ENCODE peak calls at places on chromosome 7, in ten cellular contexts. X is AG09319, D is NCI-H1105, M is heart left ventricle, A is T-helper 2 cell, S is brain microvascular endothelial cell, Q is left lobe of liver, I is GM18507, U is aorta, K is HCT116. O is an unnamed sample.

GRCh38 chr7:157483971-157484410 is 147.2 kb downstream of the DNAJB6 start:
- DNase-seq in Q (peak), D (no peak), M (no peak), S (no peak), K (no peak), U (peak), I (no peak), A (no peak), X (no peak), O (no peak)

GRCh38 chr7:100585511-100586265 is at the start of gene LRCH4:
- DNase-seq in Q (peak), U (no peak), X (no peak), D (peak), M (peak), I (peak), A (no peak), K (no peak), S (peak), O (peak)

GRCh38 chr7:58086461-58086860 is 636.5 kb downstream of the ZNF716 start:
- DNase-seq in I (no peak), Q (no peak), K (no peak), S (no peak), U (peak), A (no peak), M (no peak), D (no peak), X (no peak), O (no peak)

GRCh38 chr7:152756126-152756525 is 3.4 kb upstream of the ACTR3B start:
- DNase-seq in D (no peak), K (no peak), S (no peak), Q (no peak), A (no peak), X (no peak), I (no peak), U (no peak), M (no peak), O (no peak)

GRCh38 chr7:48182736-48183369 is 11.6 kb downstream of the ABCA13 start:
- DNase-seq in X (no peak), U (no peak), A (no peak), Q (no peak), K (no peak), M (no peak), D (no peak), I (no peak), S (peak), O (no peak)

GRCh38 chr7:1336509-1336908 is 103.8 kb downstream of the UNCX start:
- DNase-seq in M (no peak), Q (no peak), A (no peak), D (no peak), X (no peak), K (no peak), I (no peak), U (no peak), S (no peak), O (no peak)

GRCh38 chr7:121138262-121138933 is 149.9 kb downstream of the CPED1 start:
- DNase-seq in A (no peak), Q (no peak), S (no peak), M (no peak), K (no peak), I (peak), D (peak), X (no peak), U (no peak), O (no peak)

GRCh38 chr7:36079446-36080025 is 73.5 kb upstream of the EEPD1 start:
- DNase-seq in U (no peak), K (no peak), Q (no peak), A (no peak), S (peak), I (no peak), M (no peak), D (no peak), X (no peak), O (no peak)

GRCh38 chr7:44764665-44765578 is 16.3 kb downstream of the ZMIZ2 start:
- DNase-seq in U (no peak), A (no peak), D (no peak), X (no peak), M (no peak), S (no peak), Q (peak), K (no peak), I (no peak), O (no peak)

GRCh38 chr7:116630932-116631449 is 41.0 kb upstream of the MET start:
- DNase-seq in D (no peak), S (peak), K (peak), U (peak), M (peak), I (no peak), Q (peak), X (no peak), A (no peak), O (no peak)

GRCh38 chr7:4136501-4137110 is 545.5 kb upstream of the FOXK1 start:
- DNase-seq in U (peak), S (no peak), D (no peak), K (no peak), Q (no peak), M (no peak), X (no peak), I (no peak), A (no peak), O (no peak)

GRCh38 chr7:113394856-113395255 is 276.5 kb upstream of the SMIM30 start:
- DNase-seq in X (no peak), K (no peak), U (no peak), A (no peak), M (no peak), I (no peak), S (peak), Q (no peak), D (no peak), O (no peak)

GRCh38 chr7:90727412-90727811 is 131.3 kb downstream of the CDK14 start:
- DNase-seq in S (no peak), Q (no peak), M (no peak), D (no peak), A (no peak), U (no peak), X (no peak), K (no peak), I (no peak), O (no peak)